ENCODE peak calls at places on chromosomes 6 and 20, in five cellular contexts. Z is substantia nigra, W is KBM-7, P is breast epithelium, S is DND-41. E is an unnamed sample.

GRCh38 chr6:158002249-158002950 is 20.7 kb downstream of the SYNJ2 start:
- DNase-seq in P (no peak), S (no peak), W (no peak), Z (no peak), E (no peak)

GRCh38 chr20:54643761-54644160 is 168.4 kb downstream of the DOK5 start:
- DNase-seq in P (no peak), Z (no peak), S (no peak), W (no peak), E (no peak)

GRCh38 chr6:29747688-29748250 is 24.5 kb downstream of the HLA-F start:
- DNase-seq in W (no peak), P (no peak), S (no peak), Z (no peak), E (no peak)

GRCh38 chr20:33273117-33273851 is 9.7 kb upstream of the BPIFB1 start:
- DNase-seq in S (no peak), P (no peak), Z (no peak), W (no peak), E (no peak)

GRCh38 chr6:97812940-97813339 is 529.9 kb upstream of the MMS22L start:
- DNase-seq in P (no peak), Z (no peak), W (no peak), S (no peak), E (no peak)

GRCh38 chr20:46773680-46774079 is 64.2 kb downstream of the SLC2A10 start:
- DNase-seq in S (no peak), W (peak; percentile 15), Z (no peak), P (no peak), E (no peak)

GRCh38 chr20:47351643-47352331 is 4.7 kb downstream of the ZMYND8 start:
- DNase-seq in P (no peak), Z (no peak), S (no peak), W (no peak), E (no peak)

GRCh38 chr6:139378882-139379341 is 4.5 kb upstream of the CITED2 start:
- DNase-seq in S (no peak), Z (no peak), P (no peak), W (no peak), E (no peak)

GRCh38 chr6:104541411-104541810 is 318.3 kb downstream of the HACE1 start:
- DNase-seq in W (peak; percentile 19), S (no peak), P (no peak), Z (no peak), E (no peak)

GRCh38 chr6:167836722-167837121 is 10.0 kb downstream of the AFDN start:
- DNase-seq in W (no peak), Z (no peak), P (no peak), S (no peak), E (no peak)

GRCh38 chr20:11671015-11671511 is 246.6 kb upstream of the BTBD3 start:
- DNase-seq in S (no peak), Z (no peak), W (no peak), P (no peak), E (no peak)

GRCh38 chr20:10848810-10849370 is 175.1 kb upstream of the JAG1 start:
- DNase-seq in P (no peak), W (no peak), Z (no peak), S (no peak), E (peak; percentile 40)

GRCh38 chr20:33947709-33948295 is 45.9 kb upstream of the RALY start:
- DNase-seq in W (peak; percentile 78), P (no peak), S (peak; percentile 43), Z (no peak), E (peak; percentile 81)

GRCh38 chr6:43273707-43274106 is 24.4 kb upstream of the SLC22A7 start:
- DNase-seq in S (no peak), Z (no peak), W (no peak), P (no peak), E (no peak)

GRCh38 chr6:142132625-142133024 is at the start of gene GJE1:
- DNase-seq in P (no peak), W (no peak), S (no peak), Z (no peak), E (no peak)

GRCh38 chr6:85464722-85465150 is 14.9 kb downstream of the NT5E start:
- DNase-seq in Z (no peak), S (no peak), P (no peak), W (no peak), E (peak; percentile 58)

GRCh38 chr6:4059115-4059777 is 19.7 kb downstream of the FAM217A start:
- DNase-seq in S (peak; percentile 22), W (peak; percentile 45), Z (no peak), P (no peak), E (peak; percentile 87)

GRCh38 chr6:15365273-15365687 is 119.4 kb downstream of the JARID2 start:
- DNase-seq in W (peak; percentile 88), S (no peak), Z (peak; percentile 77), P (peak; percentile 61), E (peak; percentile 90)

GRCh38 chr6:56710967-56711366 is 68.3 kb upstream of the DST start:
- DNase-seq in W (no peak), P (no peak), S (no peak), Z (no peak), E (no peak)

GRCh38 chr20:10332656-10333421 is 101.2 kb downstream of the MKKS start:
- DNase-seq in Z (no peak), S (no peak), W (no peak), P (no peak), E (no peak)

GRCh38 chr6:43852350-43852864 is 82.4 kb downstream of the VEGFA start:
- DNase-seq in S (no peak), Z (no peak), W (no peak), P (no peak), E (no peak)

GRCh38 chr6:84282566-84282965 is 55.1 kb upstream of the CEP162 start:
- DNase-seq in W (no peak), Z (no peak), P (no peak), S (no peak), E (peak; percentile 27)

GRCh38 chr20:6756961-6757595 is 10.4 kb upstream of the BMP2 start:
- DNase-seq in Z (no peak), W (no peak), P (no peak), S (no peak), E (no peak)

GRCh38 chr6:118198746-118199145 is 291.7 kb downstream of the SLC35F1 start:
- DNase-seq in W (no peak), Z (no peak), S (no peak), P (no peak), E (no peak)

GRCh38 chr6:41503841-41504525 is 42.2 kb upstream of the FOXP4 start:
- DNase-seq in P (no peak), Z (no peak), W (no peak), S (no peak), E (peak; percentile 69)

GRCh38 chr6:73704260-73704659 is 8.3 kb downstream of the CD109 start:
- DNase-seq in Z (no peak), S (no peak), P (no peak), W (no peak), E (peak; percentile 80)

GRCh38 chr20:25447671-25448070 is 40.2 kb downstream of the GINS1 start:
- DNase-seq in S (no peak), P (no peak), Z (no peak), W (no peak), E (no peak)

GRCh38 chr20:26135325-26136110 is 438.9 kb upstream of the ZNF337 start:
- DNase-seq in P (no peak), Z (no peak), S (no peak), W (no peak), E (no peak)

GRCh38 chr20:52972190-52972937 is at the start of gene TSHZ2:
- DNase-seq in P (peak; percentile 57), S (no peak), Z (no peak), W (no peak), E (no peak)

GRCh38 chr6:106870069-106870468 is 104.5 kb downstream of the CD24 start:
- DNase-seq in S (no peak), W (no peak), P (no peak), Z (no peak), E (no peak)

GRCh38 chr6:74879234-74879633 is 326.6 kb downstream of the COL12A1 start:
- DNase-seq in S (no peak), Z (no peak), P (no peak), W (no peak), E (no peak)

GRCh38 chr20:47455133-47456040 is 46.3 kb upstream of the NCOA3 start:
- DNase-seq in W (no peak), P (no peak), S (no peak), Z (no peak), E (no peak)

GRCh38 chr6:6317386-6317785 is 3.1 kb downstream of the F13A1 start:
- DNase-seq in S (no peak), W (peak; percentile 9), P (no peak), Z (no peak), E (no peak)

GRCh38 chr6:66796987-66797386 is 1090.0 kb upstream of the EYS start:
- DNase-seq in P (no peak), Z (no peak), S (no peak), W (no peak), E (no peak)

GRCh38 chr20:1964659-1965405 is 29.0 kb downstream of the PDYN start:
- DNase-seq in P (no peak), Z (no peak), W (no peak), S (no peak), E (no peak)

E was measured in COLO829.